ENCODE peak calls at places on chromosomes 4 and X, in four cellular contexts. N is GM12878, S is HepG2, O is H1. I is an unnamed sample. For H4K20me1, the result is how much of the 10 kb centered on the place peaks cover.

GRCh38 chr4:113998531-113998930 is 19.1 kb upstream of the ARSJ start:
- DNase-seq in N (no peak), S (no peak), O (no peak), I (no peak)

GRCh38 chr4:41913509-41913908 is 21.7 kb upstream of the TMEM33 start:
- DNase-seq in N (no peak), S (no peak), O (no peak), I (no peak)

GRCh38 chr4:101279377-101279871 is 67.9 kb downstream of the PPP3CA start:
- DNase-seq in N (no peak), S (no peak), O (no peak), I (no peak)

GRCh38 chrX:53196678-53197077 is 28.3 kb downstream of the KDM5C start:
- DNase-seq in N (no peak), S (no peak), O (no peak), I (no peak)

GRCh38 chrX:373641-374471 is 12.9 kb downstream of the PPP2R3B start:
- DNase-seq in N (no peak), S (peak), O (peak), I (no peak)

GRCh38 chrX:119382606-119383005 is 16.5 kb upstream of the SLC25A43 start:
- DNase-seq in N (no peak), S (no peak), O (no peak), I (no peak)

GRCh38 chr4:47839259-47839658 is 1.4 kb upstream of the CORIN start:
- DNase-seq in N (peak), S (no peak), O (no peak), I (no peak)

GRCh38 chr4:152352645-152353116 is 183.2 kb downstream of the FBXW7 start:
- DNase-seq in N (peak), S (peak), O (no peak), I (peak)

GRCh38 chr4:48315728-48316630 is 25.4 kb upstream of the SLAIN2 start:
- DNase-seq in N (no peak), S (peak), O (no peak), I (peak)

GRCh38 chr4:78689224-78689623 is 86.9 kb upstream of the BMP2K start:
- DNase-seq in N (no peak), S (no peak), O (no peak), I (no peak)

GRCh38 chr4:878796-879729 is 53.1 kb downstream of the GAK start:
- DNase-seq in N (no peak), S (no peak), O (no peak), I (no peak)

GRCh38 chr4:18630218-18631110 is 608.9 kb upstream of the LCORL start:
- DNase-seq in N (no peak), S (no peak), O (no peak), I (no peak)

GRCh38 chr4:149145803-149146202 is 669.8 kb downstream of the IQCM start:
- DNase-seq in N (no peak), S (no peak), O (no peak), I (no peak)

DNA sequence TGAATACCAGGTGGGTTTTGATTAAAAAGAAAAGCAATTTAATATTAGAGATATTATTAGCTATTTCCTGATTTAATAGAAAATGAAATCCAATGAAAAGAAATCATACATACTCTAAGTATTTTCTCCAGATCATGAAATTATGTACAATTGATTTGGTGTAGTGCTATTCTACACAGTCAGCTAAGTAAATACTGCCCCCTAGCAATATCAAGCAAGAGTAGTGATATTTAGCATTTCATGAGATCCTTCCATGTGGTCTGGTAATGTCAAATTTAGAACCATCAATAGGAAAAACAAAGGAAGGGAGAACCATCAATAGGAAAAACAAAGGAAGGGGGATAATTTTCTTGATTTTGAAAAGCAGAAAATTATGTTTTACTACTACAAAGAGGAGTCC is 114.6 kb downstream of the TBCK start:
- DNase-seq in N (no peak), S (peak), O (no peak), I (no peak)
- TF ChIP-seq GABPA in N (no peak), S (no peak), O (no peak), I (no peak)

GRCh38 chr4:24559889-24560288 is 24.5 kb downstream of the DHX15 start:
- DNase-seq in N (no peak), S (no peak), O (no peak), I (no peak)
- H4K20me1 ChIP-seq in N (under half), S (half or more), O (under half), I (half or more)

GRCh38 chrX:125203379-125203736 is 116.3 kb upstream of the TEX13C start:
- DNase-seq in N (no peak), S (no peak), O (peak), I (no peak)
- H3K4me2 ChIP-seq in N (no peak), S (no peak), O (peak), I (no peak)

DNA sequence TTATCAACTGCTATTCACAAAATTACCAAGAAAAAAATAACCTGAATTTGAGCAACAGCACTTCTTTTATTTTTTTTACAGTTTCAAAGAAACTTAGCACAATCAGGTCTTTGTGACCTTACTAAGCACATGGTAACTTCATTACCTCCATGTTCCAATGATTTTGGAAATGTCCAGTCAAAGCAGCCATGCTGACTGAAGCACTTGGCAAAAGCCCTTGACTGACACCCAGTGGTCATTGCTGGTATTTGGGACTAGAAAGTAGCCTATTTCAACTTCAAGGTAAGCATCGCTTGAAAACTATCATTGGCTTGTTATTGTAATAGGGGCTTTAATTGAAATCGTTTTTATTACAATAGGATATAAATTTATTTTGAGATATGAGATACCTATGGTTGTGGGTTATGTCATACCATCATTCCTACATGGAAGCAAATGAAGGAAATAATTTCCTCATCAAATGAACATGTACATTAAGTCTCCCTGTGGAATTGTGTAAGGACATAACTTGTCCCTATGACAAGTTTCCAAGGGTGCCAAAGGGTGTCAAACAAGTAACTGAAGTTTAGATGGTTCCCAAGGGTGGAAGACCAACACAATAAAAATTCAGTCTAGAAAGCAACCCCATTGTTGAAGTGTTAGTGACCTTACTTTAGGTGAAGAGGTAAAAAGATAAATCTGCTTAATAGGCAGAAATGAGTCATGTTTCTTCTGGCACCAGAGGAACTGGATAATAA is 15.2 kb upstream of the ANXA10 start:
- DNase-seq in N (peak), S (peak), O (peak), I (peak)
- TF ChIP-seq GABPA in N (no peak), S (no peak), O (no peak), I (no peak)

DNA sequence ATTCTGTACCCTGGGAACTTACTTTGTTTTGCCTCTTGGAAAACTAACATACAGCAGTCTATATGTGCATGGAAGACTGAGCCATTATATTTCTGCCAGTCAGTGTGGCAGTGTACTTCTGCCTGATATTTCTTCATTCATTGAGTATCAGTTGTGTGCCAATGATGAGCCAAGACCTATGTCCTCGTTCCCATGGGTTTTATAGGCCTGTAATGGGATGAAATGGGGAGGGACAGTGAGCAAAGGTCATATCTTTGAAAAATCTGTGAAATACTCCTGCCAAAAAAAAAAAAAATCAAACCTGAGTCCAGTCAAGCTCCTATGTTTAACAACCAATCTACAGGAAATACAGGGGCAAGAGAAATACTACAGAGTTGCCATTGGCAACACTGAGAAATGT is 9.1 kb downstream of the NSD2 start:
- DNase-seq in N (no peak), S (peak), O (no peak), I (no peak)
- H4K20me1 ChIP-seq in N (under half), S (half or more), O (under half), I (under half)

DNA sequence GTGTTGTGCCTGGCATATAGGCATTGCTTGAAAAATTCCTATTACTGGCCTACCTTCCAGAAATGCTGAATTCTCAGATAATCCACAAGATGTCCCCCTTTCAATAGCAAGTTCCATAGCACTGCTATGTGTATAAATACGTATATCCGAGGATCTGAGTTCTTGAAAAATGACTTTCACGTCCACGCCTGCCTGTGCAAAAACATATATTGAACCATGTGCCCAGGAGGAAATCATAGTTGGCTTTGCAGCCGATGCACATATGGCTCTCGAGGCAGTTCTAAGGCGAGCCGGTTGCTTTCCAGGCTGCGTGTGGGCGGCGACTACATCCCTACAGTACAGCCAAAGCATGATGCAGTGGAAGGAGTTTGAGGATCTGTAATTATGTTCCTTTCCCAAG is 55.4 kb upstream of the ESX1 start:
- DNase-seq in N (no peak), S (no peak), O (no peak), I (no peak)
- H3K4me2 ChIP-seq in N (no peak), S (no peak), O (no peak), I (no peak)

GRCh38 chr4:7018281-7018680 is 24.9 kb upstream of the TADA2B start:
- DNase-seq in N (no peak), S (no peak), O (no peak), I (no peak)
- TF ChIP-seq GABPA in N (no peak), S (no peak), O (no peak), I (no peak)

GRCh38 chr4:76718806-76719205 is 179.1 kb downstream of the SOWAHB start:
- DNase-seq in N (no peak), S (no peak), O (no peak), I (no peak)

GRCh38 chr4:76716020-76716419 is 181.9 kb downstream of the SOWAHB start:
- DNase-seq in N (no peak), S (no peak), O (no peak), I (no peak)

GRCh38 chr4:76716658-76717057 is 181.3 kb downstream of the SOWAHB start:
- DNase-seq in N (no peak), S (no peak), O (no peak), I (no peak)

GRCh38 chr4:76718021-76718420 is 179.9 kb downstream of the SOWAHB start:
- DNase-seq in N (no peak), S (no peak), O (no peak), I (no peak)

GRCh38 chr4:76717431-76717830 is 180.5 kb downstream of the SOWAHB start:
- DNase-seq in N (no peak), S (no peak), O (no peak), I (no peak)
- H4K20me1 ChIP-seq in N (under half), S (under half), O (under half), I (under half)